ENCODE peak calls at places on chromosomes 12 and 14, in nine cellular contexts. B, F, D, X, G, N, Y, K and U are unnamed samples.

GRCh38 chr12:122757568-122757967 is 4.9 kb downstream of the DENR start:
- DNase-seq in N (no peak), F (no peak), K (no peak), X (no peak), G (no peak), B (no peak), Y (no peak), D (no peak), U (no peak)

GRCh38 chr12:132743831-132744230 is 17.8 kb downstream of the ANKLE2 start:
- DNase-seq in X (no peak), Y (no peak), F (no peak), N (no peak), D (no peak), B (no peak), G (no peak), K (no peak), U (no peak)

GRCh38 chr14:65485516-65485915 is 73.0 kb downstream of the FUT8 start:
- DNase-seq in B (no peak), K (no peak), X (no peak), Y (no peak), G (no peak), F (no peak), D (no peak), N (no peak), U (no peak)

GRCh38 chr12:109592195-109592904 is 18.8 kb downstream of the MVK start:
- DNase-seq in Y (no peak), N (no peak), F (no peak), G (no peak), D (no peak), K (no peak), B (no peak), X (no peak), U (no peak)

GRCh38 chr12:89448951-89449371 is 75.6 kb downstream of the GALNT4 start:
- DNase-seq in B (no peak), G (no peak), F (no peak), Y (no peak), X (no peak), K (no peak), N (no peak), D (no peak), U (no peak)

GRCh38 chr12:104750061-104750460 is 208.0 kb downstream of the SLC41A2 start:
- DNase-seq in K (no peak), B (no peak), Y (no peak), F (peak; percentile 41), N (peak; percentile 48), D (peak; percentile 68), G (no peak), X (peak; percentile 49), U (no peak)

GRCh38 chr12:111942557-111942956 is 70.4 kb downstream of the TMEM116 start:
- DNase-seq in Y (no peak), F (peak; percentile 81), N (no peak), X (peak; percentile 60), D (peak; percentile 70), B (no peak), G (no peak), K (no peak), U (no peak)

GRCh38 chr12:45948546-45948945 is 41.8 kb downstream of the SCAF11 start:
- DNase-seq in D (no peak), X (no peak), B (no peak), G (no peak), Y (no peak), K (no peak), N (no peak), F (no peak), U (no peak)

GRCh38 chr14:75832621-75833297 is 149.0 kb downstream of the TGFB3 start:
- DNase-seq in G (no peak), D (peak; percentile 68), K (peak; percentile 58), N (no peak), F (peak; percentile 70), X (no peak), Y (no peak), B (peak; percentile 49), U (no peak)

GRCh38 chr12:48198619-48198973 is 4.5 kb downstream of the OR10AD1 start:
- DNase-seq in B (peak; percentile 39), Y (no peak), D (peak; percentile 42), X (no peak), F (peak; percentile 33), G (no peak), N (no peak), K (peak; percentile 34), U (peak; percentile 52)

GRCh38 chr14:50714452-50715073 is 46.5 kb upstream of the SAV1 start:
- DNase-seq in F (peak; percentile 63), X (no peak), Y (no peak), N (peak; percentile 35), G (peak; percentile 17), B (peak; percentile 17), D (peak; percentile 70), K (no peak), U (no peak)

GRCh38 chr12:111434680-111435338 is 29.1 kb downstream of the SH2B3 start:
- DNase-seq in K (peak; percentile 74), F (peak; percentile 73), N (peak; percentile 92), B (peak; percentile 68), G (peak; percentile 3), X (no peak), Y (no peak), D (peak; percentile 61), U (peak; percentile 81)

GRCh38 chr14:100748944-100749343 is 22.3 kb downstream of the DLK1 start:
- DNase-seq in G (no peak), N (no peak), D (no peak), F (no peak), B (no peak), Y (no peak), K (no peak), X (no peak), U (no peak)

GRCh38 chr14:66105819-66106218 is 380.4 kb upstream of the CCDC196 start:
- DNase-seq in K (no peak), X (peak; percentile 20), Y (no peak), D (peak; percentile 58), F (peak; percentile 59), B (no peak), G (no peak), N (no peak), U (no peak)

GRCh38 chr14:68975667-68976066 is 3.4 kb downstream of the ACTN1 start:
- DNase-seq in K (peak; percentile 70), Y (no peak), D (peak; percentile 87), N (no peak), F (peak; percentile 83), B (no peak), G (no peak), X (no peak), U (no peak)

GRCh38 chr12:56206373-56207166 is 15.2 kb downstream of the RNF41 start:
- DNase-seq in N (peak; percentile 35), X (no peak), G (peak; percentile 71), K (peak; percentile 57), F (peak; percentile 65), B (peak; percentile 77), D (peak; percentile 64), Y (peak; percentile 10), U (peak; percentile 71)

GRCh38 chr12:67068204-67068731 is 200.9 kb upstream of the CAND1 start:
- DNase-seq in D (no peak), X (no peak), G (peak; percentile 19), K (no peak), B (peak; percentile 5), Y (peak; percentile 34), N (no peak), F (no peak), U (no peak)

GRCh38 chr12:109759076-109759420 is 45.4 kb downstream of the FAM222A start:
- DNase-seq in X (no peak), N (no peak), F (no peak), G (no peak), B (peak; percentile 8), K (peak; percentile 5), Y (no peak), D (no peak), U (no peak)

GRCh38 chr12:67042697-67043131 is 226.4 kb upstream of the CAND1 start:
- DNase-seq in F (peak; percentile 3), N (no peak), Y (peak; percentile 87), B (no peak), D (peak; percentile 2), G (no peak), K (no peak), X (no peak), U (no peak)

GRCh38 chr12:24201258-24201970 is 251.9 kb upstream of the SOX5 start:
- DNase-seq in G (no peak), Y (no peak), N (no peak), K (no peak), F (no peak), B (no peak), X (no peak), D (no peak), U (no peak)

GRCh38 chr12:32240833-32241232 is 134.2 kb downstream of the BICD1 start:
- DNase-seq in B (no peak), F (no peak), X (no peak), D (no peak), K (no peak), Y (no peak), N (no peak), G (no peak), U (no peak)

GRCh38 chr12:101671157-101671791 is 26.2 kb upstream of the CHPT1 start:
- DNase-seq in Y (no peak), K (no peak), X (no peak), G (no peak), F (no peak), D (no peak), N (peak; percentile 71), B (peak; percentile 12), U (peak; percentile 43)

GRCh38 chr12:117279606-117280005 is 81.8 kb downstream of the NOS1 start:
- DNase-seq in F (no peak), D (no peak), Y (no peak), K (no peak), N (no peak), B (no peak), G (no peak), X (no peak), U (no peak)

GRCh38 chr12:26185532-26186320 is 9.6 kb upstream of the SSPN start:
- DNase-seq in Y (no peak), K (no peak), G (no peak), N (no peak), B (peak; percentile 49), D (no peak), X (no peak), F (no peak), U (no peak)

GRCh38 chr14:68576031-68576430 is 216.8 kb downstream of the ZFP36L1 start:
- DNase-seq in N (no peak), B (no peak), G (no peak), Y (no peak), F (peak; percentile 32), K (no peak), D (no peak), X (no peak), U (no peak)

GRCh38 chr12:113439606-113440030 is 17.4 kb downstream of the SDSL start:
- DNase-seq in F (peak; percentile 56), D (peak; percentile 52), K (no peak), X (no peak), N (no peak), Y (peak; percentile 18), G (peak; percentile 80), B (peak; percentile 77), U (no peak)

GRCh38 chr12:130764475-130765185 is 48.5 kb upstream of the RIMBP2 start:
- DNase-seq in B (peak; percentile 46), K (no peak), G (peak; percentile 30), F (peak; percentile 14), N (no peak), X (no peak), Y (no peak), D (peak; percentile 47), U (no peak)

GRCh38 chr14:34203271-34203722 is 252.4 kb upstream of the EGLN3 start:
- DNase-seq in B (no peak), Y (no peak), F (no peak), G (no peak), X (no peak), K (no peak), N (no peak), D (no peak), U (no peak)

GRCh38 chr12:123115409-123116111 is 35.3 kb downstream of the PITPNM2 start:
- DNase-seq in N (peak; percentile 85), Y (no peak), F (peak; percentile 97), K (peak; percentile 91), G (no peak), D (peak; percentile 97), X (peak; percentile 84), B (peak; percentile 19), U (peak; percentile 45)

GRCh38 chr14:103854822-103855733 is 7.7 kb upstream of the PPP1R13B start:
- DNase-seq in D (no peak), G (peak; percentile 61), N (no peak), K (peak; percentile 40), B (peak; percentile 81), Y (peak; percentile 33), X (no peak), F (no peak), U (peak; percentile 74)

GRCh38 chr12:47881826-47882427 is 22.9 kb downstream of the VDR start:
- DNase-seq in G (no peak), D (peak; percentile 99), N (no peak), X (peak; percentile 94), B (peak; percentile 34), F (peak; percentile 96), Y (no peak), K (peak; percentile 41), U (peak; percentile 21)